ENCODE peak calls at places on chromosomes 4 and X, in nine cellular contexts. R is pancreas; Y is A549; C is GM12878; G is suprapubic skin; N is BE2C; F is IMR-90; Q is Peyer's patch; D is naive thymus-derived CD4-positive, alpha-beta T cell. I is an unnamed sample. For H3K4me1, the result is how much of the 10 kb centered on the place peaks cover.

GRCh38 chr4:110631582-110632505 is 9.0 kb upstream of the PITX2 start:
- DNase-seq in R (peak), Y (peak), C (no peak), G (peak), N (peak), F (peak), Q (no peak), D (no peak), I (peak)

GRCh38 chr4:151730003-151730559 is 30.7 kb downstream of the GATB start:
- DNase-seq in R (no peak), Y (peak), C (no peak), G (no peak), N (peak), F (no peak), Q (no peak), D (no peak), I (peak)

GRCh38 chr4:152942346-152942745 is 6.2 kb downstream of the FHDC1 start:
- DNase-seq in R (no peak), Y (no peak), C (no peak), G (no peak), N (no peak), F (no peak), Q (no peak), D (no peak), I (no peak)

GRCh38 chrX:31036895-31037294 is 34.9 kb downstream of the FTHL17 start:
- DNase-seq in R (peak), Y (peak), C (no peak), G (no peak), N (peak), F (peak), Q (no peak), D (no peak), I (peak)

GRCh38 chrX:96394566-96394965 is 290.1 kb upstream of the DIAPH2 start:
- DNase-seq in R (no peak), Y (no peak), C (no peak), G (no peak), N (no peak), F (peak), Q (no peak), D (no peak), I (no peak)

GRCh38 chrX:124239911-124240310 is 92.5 kb upstream of the TEX13D start:
- DNase-seq in R (no peak), Y (no peak), C (peak), G (no peak), N (no peak), F (no peak), Q (no peak), D (peak), I (no peak)

GRCh38 chrX:2401590-2402360 is 99.0 kb downstream of the DHRSX start:
- DNase-seq in R (peak), Y (no peak), C (no peak), G (peak), N (no peak), F (no peak), Q (no peak), D (no peak), I (no peak)

GRCh38 chrX:54407266-54407665 is 32.9 kb upstream of the TSR2 start:
- DNase-seq in R (no peak), Y (no peak), C (no peak), G (no peak), N (no peak), F (no peak), Q (no peak), D (no peak), I (no peak)

GRCh38 chr4:3384391-3384770 is 57.4 kb upstream of the HGFAC start:
- DNase-seq in R (peak), Y (no peak), C (no peak), G (no peak), N (no peak), F (no peak), Q (no peak), D (no peak), I (no peak)

GRCh38 chr4:64727960-64728359 is 318.7 kb upstream of the TECRL start:
- DNase-seq in R (no peak), Y (no peak), C (no peak), G (no peak), N (no peak), F (no peak), Q (no peak), D (no peak), I (no peak)

GRCh38 chr4:157303471-157303960 is 83.0 kb downstream of the GRIA2 start:
- DNase-seq in R (no peak), Y (no peak), C (no peak), G (no peak), N (no peak), F (no peak), Q (no peak), D (no peak), I (no peak)

GRCh38 chr4:71713611-71714203 is 70.2 kb downstream of the GC start:
- DNase-seq in R (no peak), Y (peak), C (no peak), G (no peak), N (no peak), F (peak), Q (no peak), D (peak), I (no peak)

GRCh38 chr4:147891476-147892115 is 159.7 kb downstream of the ARHGAP10 start:
- DNase-seq in R (no peak), Y (no peak), C (no peak), G (no peak), N (no peak), F (no peak), Q (no peak), D (no peak), I (no peak)

GRCh38 chr4:109755656-109756055 is 25.8 kb upstream of the PLA2G12A start:
- DNase-seq in R (no peak), Y (no peak), C (no peak), G (no peak), N (no peak), F (no peak), Q (no peak), D (no peak), I (no peak)

GRCh38 chrX:43881410-43882293 is 598 bp downstream of the MAOB start:
- DNase-seq in R (no peak), Y (no peak), C (no peak), G (peak), N (no peak), F (no peak), Q (no peak), D (no peak), I (no peak)

GRCh38 chr4:164413743-164414142 is 340.2 kb upstream of the SMIM31 start:
- DNase-seq in R (no peak), Y (no peak), C (no peak), G (no peak), N (no peak), F (no peak), Q (no peak), D (no peak), I (no peak)

GRCh38 chr4:142446965-142447474 is 399.1 kb downstream of the INPP4B start:
- DNase-seq in R (no peak), Y (no peak), C (no peak), G (no peak), N (no peak), F (no peak), Q (no peak), D (no peak), I (no peak)

GRCh38 chrX:65528705-65529340 is 5.8 kb downstream of the LAS1L start:
- DNase-seq in R (no peak), Y (peak), C (no peak), G (no peak), N (peak), F (peak), Q (peak), D (peak), I (no peak)

GRCh38 chrX:68753218-68753617 is 75.6 kb upstream of the EFNB1 start:
- DNase-seq in R (no peak), Y (no peak), C (no peak), G (no peak), N (no peak), F (no peak), Q (no peak), D (no peak), I (no peak)

GRCh38 chrX:57329008-57329407 is 42.5 kb downstream of the FAAH2 start:
- DNase-seq in R (no peak), Y (peak), C (no peak), G (no peak), N (no peak), F (no peak), Q (no peak), D (no peak), I (no peak)

GRCh38 chr4:7461171-7461570 is 26.4 kb upstream of the PSAPL1 start:
- DNase-seq in R (no peak), Y (no peak), C (no peak), G (no peak), N (peak), F (no peak), Q (no peak), D (no peak), I (no peak)

GRCh38 chrX:40471965-40472648 is 108.7 kb upstream of the ATP6AP2 start:
- DNase-seq in R (peak), Y (peak), C (peak), G (no peak), N (peak), F (peak), Q (no peak), D (peak), I (no peak)

GRCh38 chrX:132716006-132716405 is 227.2 kb upstream of the MBNL3 start:
- DNase-seq in R (no peak), Y (no peak), C (no peak), G (no peak), N (no peak), F (no peak), Q (no peak), D (no peak), I (no peak)

GRCh38 chr4:6446538-6447451 is 25.6 kb downstream of the PPP2R2C start:
- DNase-seq in R (no peak), Y (no peak), C (no peak), G (no peak), N (peak), F (no peak), Q (no peak), D (no peak), I (no peak)

GRCh38 chrX:142982679-142983078 is 43.0 kb upstream of the SPANXN4 start:
- DNase-seq in R (no peak), Y (no peak), C (no peak), G (no peak), N (no peak), F (no peak), Q (no peak), D (no peak), I (no peak)

GRCh38 chr4:74886490-74886889 is 46.4 kb upstream of the PARM1 start:
- DNase-seq in R (no peak), Y (peak), C (no peak), G (no peak), N (no peak), F (peak), Q (no peak), D (no peak), I (no peak)

GRCh38 chr4:148539387-148539786 is 97.2 kb upstream of the NR3C2 start:
- DNase-seq in R (no peak), Y (no peak), C (no peak), G (no peak), N (no peak), F (no peak), Q (no peak), D (no peak), I (no peak)

GRCh38 chrX:87006561-87006960 is 511.0 kb upstream of the KLHL4 start:
- DNase-seq in R (no peak), Y (no peak), C (no peak), G (no peak), N (no peak), F (no peak), Q (no peak), D (no peak), I (no peak)

GRCh38 chr4:24810016-24810415 is 14.6 kb downstream of the SOD3 start:
- DNase-seq in R (no peak), Y (no peak), C (no peak), G (peak), N (no peak), F (peak), Q (no peak), D (no peak), I (no peak)

GRCh38 chr4:153733751-153734448 is 25.9 kb downstream of the RNF175 start:
- DNase-seq in R (no peak), Y (no peak), C (no peak), G (no peak), N (no peak), F (no peak), Q (no peak), D (no peak), I (no peak)

GRCh38 chrX:117053260-117053659 is 590.5 kb upstream of the CT83 start:
- DNase-seq in R (no peak), Y (no peak), C (no peak), G (no peak), N (no peak), F (no peak), Q (no peak), D (no peak), I (no peak)

GRCh38 chrX:140664939-140665338 is 44.6 kb upstream of the LINC00632 start:
- DNase-seq in R (no peak), Y (peak), C (no peak), G (no peak), N (no peak), F (peak), Q (no peak), D (no peak), I (no peak)

GRCh38 chr4:158877069-158877468 is 108.2 kb downstream of the FNIP2 start:
- DNase-seq in R (no peak), Y (no peak), C (no peak), G (no peak), N (no peak), F (no peak), Q (no peak), D (no peak), I (no peak)

GRCh38 chr4:5758741-5759140 is 47.7 kb downstream of the EVC start:
- DNase-seq in R (no peak), Y (peak), C (peak), G (no peak), N (no peak), F (peak), Q (no peak), D (no peak), I (peak)

GRCh38 chr4:108270466-108271450 is 102.0 kb upstream of the LEF1 start:
- DNase-seq in R (no peak), Y (no peak), C (no peak), G (no peak), N (no peak), F (peak), Q (no peak), D (no peak), I (no peak)

GRCh38 chrX:30141966-30142365 is 73.4 kb upstream of the MAGEB2 start:
- DNase-seq in R (no peak), Y (peak), C (no peak), G (no peak), N (no peak), F (peak), Q (no peak), D (no peak), I (no peak)

GRCh38 chrX:70219938-70220764 is 14.3 kb upstream of the AWAT1 start:
- DNase-seq in R (no peak), Y (peak), C (no peak), G (no peak), N (no peak), F (peak), Q (no peak), D (no peak), I (peak)

GRCh38 chr4:64539234-64539849 is 130.1 kb upstream of the TECRL start:
- DNase-seq in R (peak), Y (peak), C (peak), G (no peak), N (peak), F (peak), Q (no peak), D (peak), I (no peak)

GRCh38 chrX:16222123-16222522 is 54.8 kb downstream of the MAGEB17 start:
- DNase-seq in R (no peak), Y (no peak), C (no peak), G (no peak), N (no peak), F (peak), Q (no peak), D (no peak), I (no peak)

GRCh38 chr4:142875117-142875516 is 29.0 kb upstream of the INPP4B start:
- DNase-seq in R (no peak), Y (peak), C (no peak), G (no peak), N (peak), F (no peak), Q (no peak), D (no peak), I (no peak)

GRCh38 chrX:27889878-27890277 is 82.1 kb downstream of the MAGEB10 start:
- DNase-seq in R (no peak), Y (no peak), C (no peak), G (no peak), N (no peak), F (no peak), Q (no peak), D (no peak), I (no peak)

GRCh38 chrX:27878862-27879261 is 71.1 kb downstream of the MAGEB10 start:
- DNase-seq in R (no peak), Y (no peak), C (no peak), G (no peak), N (no peak), F (no peak), Q (no peak), D (no peak), I (no peak)

GRCh38 chrX:27883468-27884092 is 75.8 kb downstream of the MAGEB10 start:
- DNase-seq in R (no peak), Y (no peak), C (no peak), G (no peak), N (no peak), F (peak), Q (no peak), D (no peak), I (no peak)

GRCh38 chrX:27882695-27883094 is 74.9 kb downstream of the MAGEB10 start:
- DNase-seq in R (no peak), Y (no peak), C (no peak), G (no peak), N (no peak), F (no peak), Q (no peak), D (no peak), I (no peak)

DNA sequence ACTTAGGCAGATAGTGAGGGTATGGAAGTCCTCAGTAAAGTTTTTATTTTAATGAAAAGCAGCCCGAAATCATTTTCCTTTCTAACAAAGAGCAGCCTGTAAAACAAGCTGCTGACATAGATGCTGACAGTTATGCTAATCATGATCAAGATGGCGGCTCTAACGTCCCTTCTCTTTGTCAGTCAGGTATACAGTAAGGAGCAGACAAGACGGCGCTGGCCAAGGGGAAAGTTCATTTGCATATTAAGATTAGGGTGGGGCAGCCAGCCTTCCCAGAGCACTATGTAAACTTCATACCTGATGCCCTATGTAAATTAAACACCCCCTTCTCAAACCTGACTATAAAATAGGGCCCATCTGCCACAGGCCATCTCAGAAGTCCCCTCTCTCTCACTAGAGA is 76.9 kb downstream of the MAGEB10 start:
- DNase-seq in R (no peak), Y (no peak), C (no peak), G (no peak), N (no peak), F (no peak), Q (no peak), D (no peak), I (no peak)
- H3K4me1 ChIP-seq in R (under half), Y (under half), C (under half), G (under half), N (under half), F (under half), Q (under half), D (under half), I (under half)

GRCh38 chrX:149849787-149850186 is 31.2 kb upstream of the MAGEA8 start:
- DNase-seq in R (no peak), Y (no peak), C (no peak), G (no peak), N (no peak), F (no peak), Q (no peak), D (no peak), I (no peak)

GRCh38 chrX:149853925-149854324 is 27.1 kb upstream of the MAGEA8 start:
- DNase-seq in R (no peak), Y (no peak), C (no peak), G (no peak), N (no peak), F (no peak), Q (no peak), D (no peak), I (no peak)

GRCh38 chrX:149846789-149847188 is 34.2 kb upstream of the MAGEA8 start:
- DNase-seq in R (no peak), Y (no peak), C (no peak), G (no peak), N (no peak), F (no peak), Q (no peak), D (no peak), I (no peak)

GRCh38 chrX:149848855-149849254 is 32.1 kb upstream of the MAGEA8 start:
- DNase-seq in R (no peak), Y (no peak), C (no peak), G (no peak), N (no peak), F (no peak), Q (no peak), D (no peak), I (no peak)

DNA sequence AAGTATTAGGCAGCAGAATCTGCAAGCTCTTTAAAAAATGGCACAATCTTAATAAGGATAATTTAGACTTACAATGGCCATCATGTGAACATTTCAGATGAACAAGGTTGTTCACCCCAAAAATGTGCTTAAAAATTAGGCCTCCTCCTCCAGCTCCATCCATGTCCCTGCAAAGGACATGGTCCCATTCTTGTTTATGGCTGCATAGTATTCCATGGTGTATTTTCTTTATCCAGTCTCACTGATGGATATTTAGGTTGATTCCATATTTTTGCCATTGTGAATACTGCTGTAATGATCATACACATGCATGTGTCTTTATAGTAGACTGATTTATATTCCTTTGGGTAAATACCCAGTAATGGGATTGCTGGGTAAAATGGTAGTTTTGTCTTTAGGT is 29.1 kb upstream of the MAGEA8 start:
- DNase-seq in R (no peak), Y (no peak), C (no peak), G (no peak), N (no peak), F (no peak), Q (no peak), D (no peak), I (no peak)
- H3K4me1 ChIP-seq in R (under half), Y (under half), C (under half), G (under half), N (under half), F (under half), Q (under half), D (under half), I (under half)

GRCh38 chrX:46707274-46707965 is 51.5 kb downstream of the SLC9A7 start:
- DNase-seq in R (no peak), Y (no peak), C (no peak), G (no peak), N (no peak), F (no peak), Q (no peak), D (no peak), I (no peak)

GRCh38 chrX:46713672-46714487 is 45.0 kb downstream of the SLC9A7 start:
- DNase-seq in R (no peak), Y (no peak), C (peak), G (no peak), N (no peak), F (peak), Q (no peak), D (no peak), I (no peak)

GRCh38 chrX:46710927-46711623 is 47.8 kb downstream of the SLC9A7 start:
- DNase-seq in R (no peak), Y (no peak), C (no peak), G (no peak), N (no peak), F (no peak), Q (no peak), D (no peak), I (no peak)

GRCh38 chrX:46712733-46713132 is 46.2 kb downstream of the SLC9A7 start:
- DNase-seq in R (no peak), Y (no peak), C (no peak), G (no peak), N (no peak), F (no peak), Q (no peak), D (no peak), I (no peak)

DNA sequence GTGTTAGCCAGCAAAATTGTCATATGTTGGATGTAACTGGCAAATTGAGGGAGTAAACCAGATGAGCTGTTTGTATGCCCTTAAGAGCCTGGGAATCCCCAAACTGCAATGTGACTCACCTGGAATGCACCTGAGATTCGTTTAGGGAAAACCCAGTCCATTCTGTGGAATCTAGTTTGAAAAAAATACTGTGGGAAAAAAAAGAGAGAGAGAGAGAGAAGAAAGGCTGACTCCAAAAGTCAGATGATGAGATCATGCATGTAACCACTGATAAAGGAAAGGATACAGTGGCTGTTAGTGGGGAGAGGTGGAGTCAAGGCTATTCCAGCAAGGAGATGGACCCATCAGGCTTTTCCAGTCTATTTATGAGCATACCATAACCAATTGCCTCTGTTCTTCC is 48.5 kb downstream of the SLC9A7 start:
- DNase-seq in R (peak), Y (peak), C (no peak), G (no peak), N (no peak), F (peak), Q (no peak), D (no peak), I (no peak)
- H3K4me1 ChIP-seq in R (under half), Y (under half), C (half or more), G (under half), N (under half), F (under half), Q (under half), D (under half), I (under half)

GRCh38 chrX:72126539-72127140 is 5.1 kb downstream of the RTL5 start:
- DNase-seq in R (peak), Y (peak), C (no peak), G (peak), N (peak), F (peak), Q (peak), D (peak), I (no peak)
- H3K4me1 ChIP-seq in R (under half), Y (under half), C (under half), G (half or more), N (half or more), F (under half), Q (under half), D (under half), I (under half)

GRCh38 chrX:92249125-92249524 is 469.9 kb downstream of the PCDH11X start:
- DNase-seq in R (no peak), Y (no peak), C (no peak), G (no peak), N (no peak), F (no peak), Q (no peak), D (no peak), I (no peak)
- H3K4me1 ChIP-seq in R (under half), Y (under half), C (under half), G (under half), N (under half), F (under half), Q (under half), D (under half), I (under half)